ENCODE peak calls at places on chromosome 5, in ten cellular contexts. Y is mesothelial cell of epicardium; A is fibroblast of villous mesenchyme; O is CD4-positive, alpha-beta T cell; I is lower lobe of right lung; K is fibroblast of the aortic adventitia; F is heart left ventricle; D is AG10803; Q is GM20000; X is left ventricle myocardium inferior. H is an unnamed sample.

GRCh38 chr5:59557572-59557971 is 336.0 kb downstream of the PDE4D start:
- DNase-seq in Y (no peak), A (no peak), O (no peak), I (no peak), K (no peak), F (no peak), D (no peak), Q (no peak), X (no peak), H (no peak)

GRCh38 chr5:178470693-178471025 is 119.5 kb downstream of the COL23A1 start:
- DNase-seq in Y (no peak), A (no peak), O (no peak), I (no peak), K (no peak), F (no peak), D (no peak), Q (no peak), X (no peak), H (no peak)

GRCh38 chr5:128965011-128965637 is at the start of gene SLC27A6:
- DNase-seq in Y (peak), A (no peak), O (no peak), I (no peak), K (no peak), F (peak), D (no peak), Q (no peak), X (peak), H (no peak)

GRCh38 chr5:116574682-116575634 is at the start of gene SEMA6A:
- DNase-seq in Y (peak), A (peak), O (no peak), I (peak), K (peak), F (peak), D (peak), Q (peak), X (peak), H (no peak)

GRCh38 chr5:172101547-172102225 is 86.3 kb downstream of the STK10 start:
- DNase-seq in Y (no peak), A (no peak), O (no peak), I (no peak), K (no peak), F (no peak), D (no peak), Q (no peak), X (peak), H (no peak)

GRCh38 chr5:54063817-54064216 is 246.6 kb downstream of the ARL15 start:
- DNase-seq in Y (no peak), A (peak), O (no peak), I (no peak), K (peak), F (no peak), D (peak), Q (no peak), X (no peak), H (no peak)

GRCh38 chr5:98911221-98912040 is 17.4 kb downstream of the CHD1 start:
- DNase-seq in Y (no peak), A (no peak), O (no peak), I (no peak), K (no peak), F (no peak), D (no peak), Q (no peak), X (no peak), H (no peak)

GRCh38 chr5:110738503-110738811 is 350 bp upstream of the SLC25A46 start:
- DNase-seq in Y (no peak), A (no peak), O (no peak), I (no peak), K (no peak), F (no peak), D (no peak), Q (peak), X (no peak), H (no peak)

GRCh38 chr5:52783226-52783959 is 4.3 kb upstream of the ITGA1 start:
- DNase-seq in Y (no peak), A (no peak), O (no peak), I (no peak), K (no peak), F (no peak), D (peak), Q (no peak), X (no peak), H (no peak)

GRCh38 chr5:61504143-61504542 is 172.1 kb downstream of the ZSWIM6 start:
- DNase-seq in Y (no peak), A (no peak), O (no peak), I (no peak), K (no peak), F (no peak), D (no peak), Q (no peak), X (no peak), H (no peak)

GRCh38 chr5:112863549-112863948 is 2.5 kb downstream of the SRP19 start:
- DNase-seq in Y (no peak), A (no peak), O (no peak), I (no peak), K (no peak), F (no peak), D (no peak), Q (no peak), X (no peak), H (no peak)

GRCh38 chr5:125725686-125726085 is 697.5 kb upstream of the GRAMD2B start:
- DNase-seq in Y (no peak), A (no peak), O (no peak), I (no peak), K (no peak), F (no peak), D (no peak), Q (no peak), X (no peak), H (no peak)

GRCh38 chr5:93299596-93300308 is 281.3 kb downstream of the NR2F1-AS1 start:
- DNase-seq in Y (no peak), A (no peak), O (no peak), I (no peak), K (no peak), F (no peak), D (no peak), Q (no peak), X (no peak), H (no peak)

GRCh38 chr5:149271195-149271716 is 403 bp upstream of the AFAP1L1 start:
- DNase-seq in Y (peak), A (peak), O (no peak), I (no peak), K (no peak), F (no peak), D (no peak), Q (no peak), X (no peak), H (no peak)

GRCh38 chr5:123785160-123786001 is 273.4 kb downstream of the CSNK1G3 start:
- DNase-seq in Y (no peak), A (peak), O (no peak), I (no peak), K (peak), F (no peak), D (peak), Q (no peak), X (no peak), H (no peak)

GRCh38 chr5:171485668-171486067 is 66.2 kb downstream of the FGF18 start:
- DNase-seq in Y (no peak), A (no peak), O (no peak), I (no peak), K (no peak), F (no peak), D (no peak), Q (no peak), X (no peak), H (no peak)

GRCh38 chr5:108193021-108193795 is 188.7 kb downstream of the FBXL17 start:
- DNase-seq in Y (no peak), A (peak), O (no peak), I (no peak), K (peak), F (no peak), D (peak), Q (no peak), X (no peak), H (no peak)

GRCh38 chr5:159082491-159082890 is 17.2 kb downstream of the EBF1 start:
- DNase-seq in Y (no peak), A (no peak), O (no peak), I (no peak), K (no peak), F (no peak), D (no peak), Q (no peak), X (no peak), H (no peak)

GRCh38 chr5:79702606-79703380 is 13.2 kb downstream of the CMYA5 start:
- DNase-seq in Y (peak), A (peak), O (peak), I (no peak), K (peak), F (peak), D (peak), Q (peak), X (no peak), H (peak)

GRCh38 chr5:76679231-76679630 is 36.7 kb upstream of the F2R start:
- DNase-seq in Y (no peak), A (peak), O (no peak), I (no peak), K (peak), F (no peak), D (peak), Q (no peak), X (peak), H (no peak)

GRCh38 chr5:177447066-177447610 is 524 bp downstream of the PRR7 start:
- DNase-seq in Y (no peak), A (peak), O (peak), I (peak), K (no peak), F (no peak), D (peak), Q (peak), X (no peak), H (no peak)

GRCh38 chr5:60842859-60843692 is 993 bp downstream of the ELOVL7 start:
- DNase-seq in Y (peak), A (peak), O (no peak), I (no peak), K (no peak), F (no peak), D (no peak), Q (peak), X (no peak), H (no peak)

GRCh38 chr5:81505672-81506071 is 111.7 kb upstream of the ACOT12 start:
- DNase-seq in Y (no peak), A (peak), O (no peak), I (no peak), K (peak), F (no peak), D (no peak), Q (no peak), X (no peak), H (no peak)

GRCh38 chr5:91339053-91339710 is 43.9 kb downstream of the ARRDC3 start:
- DNase-seq in Y (no peak), A (peak), O (no peak), I (no peak), K (peak), F (no peak), D (peak), Q (no peak), X (no peak), H (no peak)

GRCh38 chr5:143229896-143230675 is 173.4 kb downstream of the NR3C1 start:
- DNase-seq in Y (no peak), A (peak), O (no peak), I (no peak), K (peak), F (no peak), D (peak), Q (peak), X (no peak), H (no peak)

GRCh38 chr5:159581502-159582249 is 251.4 kb upstream of the IL12B start:
- DNase-seq in Y (no peak), A (peak), O (no peak), I (no peak), K (peak), F (peak), D (peak), Q (no peak), X (no peak), H (no peak)

GRCh38 chr5:68330564-68330963 is 115.0 kb downstream of the PIK3R1 start:
- DNase-seq in Y (no peak), A (peak), O (no peak), I (no peak), K (peak), F (no peak), D (peak), Q (no peak), X (no peak), H (no peak)

GRCh38 chr5:106875591-106876297 is 795.0 kb downstream of the EFNA5 start:
- DNase-seq in Y (no peak), A (peak), O (no peak), I (no peak), K (peak), F (no peak), D (peak), Q (peak), X (no peak), H (no peak)

GRCh38 chr5:107635276-107635675 is 35.5 kb downstream of the EFNA5 start:
- DNase-seq in Y (no peak), A (no peak), O (no peak), I (no peak), K (no peak), F (no peak), D (no peak), Q (no peak), X (no peak), H (no peak)

DNA sequence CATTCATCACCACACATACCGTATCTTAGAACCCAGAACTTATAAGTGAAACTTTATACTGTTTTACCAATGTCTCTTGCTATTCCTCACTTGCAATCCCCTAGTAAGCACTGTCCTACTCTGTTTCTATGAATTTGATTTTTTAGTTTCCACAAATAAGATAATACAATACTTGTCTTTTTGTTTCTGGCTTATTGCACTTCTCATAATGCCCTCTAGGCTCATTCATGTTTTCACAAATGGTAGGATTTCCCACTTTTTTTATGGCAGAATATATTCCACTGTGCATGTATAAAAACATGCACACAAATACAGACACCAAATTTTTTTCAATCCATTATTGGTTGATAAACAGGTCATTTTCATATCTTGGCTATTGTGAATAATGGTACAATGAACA is 1742.3 kb upstream of the NUDT12 start:
- DNase-seq in Y (no peak), A (no peak), O (no peak), I (no peak), K (no peak), F (no peak), D (no peak), Q (no peak), X (no peak), H (no peak)
- TF ChIP-seq CTCF in Y (peak), A (no peak), O (no peak), I (no peak), K (no peak), F (no peak), D (no peak), Q (no peak), X (no peak), H (no peak)

GRCh38 chr5:120817044-120817985 is 353.2 kb downstream of the PRR16 start:
- DNase-seq in Y (no peak), A (peak), O (no peak), I (no peak), K (peak), F (no peak), D (peak), Q (no peak), X (no peak), H (no peak)
- TF ChIP-seq CTCF in Y (peak), A (peak), O (no peak), I (peak), K (peak), F (peak), D (peak), Q (no peak), X (peak), H (no peak)

GRCh38 chr5:140548300-140548688 is 832 bp downstream of the EIF4EBP3 start:
- DNase-seq in Y (no peak), A (no peak), O (no peak), I (no peak), K (no peak), F (no peak), D (no peak), Q (no peak), X (no peak), H (no peak)

GRCh38 chr5:140549237-140550144 is 2.0 kb downstream of the EIF4EBP3 start:
- DNase-seq in Y (no peak), A (peak), O (no peak), I (no peak), K (peak), F (peak), D (peak), Q (no peak), X (no peak), H (peak)

GRCh38 chr5:140546851-140547507 is 483 bp upstream of the EIF4EBP3 start:
- DNase-seq in Y (no peak), A (no peak), O (no peak), I (no peak), K (no peak), F (no peak), D (no peak), Q (no peak), X (no peak), H (peak)

GRCh38 chr5:140548791-140549190 is 1.3 kb downstream of the EIF4EBP3 start:
- DNase-seq in Y (no peak), A (no peak), O (no peak), I (no peak), K (no peak), F (no peak), D (no peak), Q (no peak), X (no peak), H (no peak)

DNA sequence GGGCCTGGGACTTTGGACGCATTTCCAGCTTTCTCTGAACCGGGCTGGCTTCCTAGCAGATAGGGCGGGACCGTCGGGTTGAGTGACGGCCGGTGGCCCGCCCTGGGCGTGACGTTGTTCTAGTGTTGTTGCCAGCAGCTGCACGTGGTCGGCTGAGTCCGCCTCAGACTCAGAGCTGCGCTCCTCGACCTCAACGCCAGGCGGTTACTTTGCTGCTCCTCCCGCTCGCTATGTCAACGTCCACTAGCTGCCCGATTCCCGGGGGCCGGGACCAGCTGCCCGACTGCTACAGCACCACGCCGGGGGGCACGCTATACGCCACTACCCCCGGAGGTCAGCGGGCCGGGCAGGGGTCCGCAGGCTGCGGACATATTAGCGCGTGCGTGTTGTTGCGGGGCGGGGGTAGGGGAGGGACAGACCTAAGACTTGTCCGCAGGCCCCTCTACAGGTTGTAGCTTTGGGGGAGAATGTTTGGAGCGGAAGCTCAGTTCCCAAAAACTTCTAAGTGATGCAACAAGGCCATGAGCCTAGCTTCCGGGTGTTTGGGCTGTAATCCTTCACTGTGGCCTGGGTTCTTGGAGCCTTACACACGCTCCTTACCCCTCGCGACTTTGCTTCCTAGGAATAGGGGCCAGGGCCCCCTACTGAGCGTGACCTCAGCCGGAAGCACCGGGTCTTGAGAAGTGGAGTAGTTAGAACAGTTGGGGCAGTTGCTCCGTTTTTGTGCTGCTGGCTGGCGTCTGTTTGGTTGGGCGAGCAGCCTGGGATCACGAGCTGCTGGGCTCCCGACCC is at the start of gene EIF4EBP3:
- DNase-seq in Y (peak), A (peak), O (peak), I (peak), K (peak), F (peak), D (peak), Q (peak), X (peak), H (peak)
- TF ChIP-seq CTCF in Y (peak), A (peak), O (peak), I (peak), K (peak), F (peak), D (peak), Q (no peak), X (peak), H (peak)

GRCh38 chr5:157930710-157931109 is 71.8 kb upstream of the CLINT1 start:
- DNase-seq in Y (no peak), A (no peak), O (no peak), I (no peak), K (no peak), F (peak), D (no peak), Q (no peak), X (peak), H (no peak)

GRCh38 chr5:157934600-157934999 is 75.7 kb upstream of the CLINT1 start:
- DNase-seq in Y (no peak), A (no peak), O (no peak), I (no peak), K (no peak), F (no peak), D (no peak), Q (no peak), X (no peak), H (no peak)

GRCh38 chr5:157933005-157933404 is 74.1 kb upstream of the CLINT1 start:
- DNase-seq in Y (no peak), A (no peak), O (no peak), I (no peak), K (no peak), F (no peak), D (no peak), Q (no peak), X (no peak), H (no peak)
- TF ChIP-seq CTCF in Y (no peak), A (no peak), O (no peak), I (no peak), K (no peak), F (no peak), D (no peak), Q (no peak), X (no peak), H (no peak)